ENCODE peak calls at places on chromosomes 7 and 10, in four cellular contexts. E is colonic mucosa, H is NCI-H2029, A is left ventricle myocardium inferior. Y is an unnamed sample.

GRCh38 chr10:54985732-54986131 is 184.7 kb upstream of the PCDH15 start:
- DNase-seq in H (no peak), E (no peak), A (no peak), Y (no peak)

GRCh38 chr7:17099083-17099973 is 199.1 kb upstream of the AHR start:
- DNase-seq in A (no peak), H (no peak), E (peak), Y (no peak)

GRCh38 chr10:10330481-10330880 is 687.2 kb upstream of the CELF2 start:
- DNase-seq in H (no peak), A (no peak), E (no peak), Y (no peak)

GRCh38 chr10:133134411-133135115 is 25.5 kb upstream of the KNDC1 start:
- DNase-seq in A (peak), H (no peak), E (no peak), Y (no peak)

GRCh38 chr10:28797904-28798371 is 120.6 kb downstream of the BAMBI start:
- DNase-seq in E (no peak), A (no peak), H (no peak), Y (no peak)

GRCh38 chr7:73851410-73852338 is 9.3 kb upstream of the TMEM270 start:
- DNase-seq in E (no peak), A (no peak), H (peak), Y (peak)

GRCh38 chr10:35184527-35185171 is 58.0 kb downstream of the CREM start:
- DNase-seq in H (no peak), A (no peak), E (no peak), Y (no peak)

GRCh38 chr7:30510124-30511074 is 5.8 kb upstream of the GGCT start:
- DNase-seq in E (peak), A (no peak), H (peak), Y (no peak)

GRCh38 chr7:29807179-29807841 is 1.0 kb downstream of the WIPF3 start:
- DNase-seq in A (peak), E (peak), H (no peak), Y (no peak)

GRCh38 chr10:484441-484924 is 205.0 kb downstream of the DIP2C start:
- DNase-seq in E (peak), H (no peak), A (no peak), Y (no peak)

GRCh38 chr7:34069676-34070075 is 164.3 kb downstream of the BMPER start:
- DNase-seq in E (no peak), A (no peak), H (no peak), Y (no peak)

GRCh38 chr7:2045559-2046405 is 187.0 kb downstream of the MAD1L1 start:
- DNase-seq in H (no peak), A (peak), E (no peak), Y (no peak)

GRCh38 chr7:31904006-31904405 is 166.2 kb downstream of the PDE1C start:
- DNase-seq in E (no peak), A (no peak), H (no peak), Y (no peak)

GRCh38 chr7:138752568-138753518 is 45.0 kb upstream of the TMEM213 start:
- DNase-seq in H (peak), A (peak), E (peak), Y (peak)

GRCh38 chr7:127582361-127582760 is 3.0 kb downstream of the GCC1 start:
- DNase-seq in E (no peak), H (no peak), A (peak), Y (no peak)

GRCh38 chr10:91127341-91128082 is 93.0 kb upstream of the PCGF5 start:
- DNase-seq in A (no peak), E (no peak), H (peak), Y (no peak)

GRCh38 chr10:88131561-88132139 is 268.2 kb downstream of the PTEN start:
- DNase-seq in A (peak), H (no peak), E (no peak), Y (no peak)

GRCh38 chr10:103493362-103493871 is at the start of gene NEURL1:
- DNase-seq in H (peak), E (no peak), A (no peak), Y (no peak)

GRCh38 chr10:113849946-113850345 is 3.9 kb downstream of the DCLRE1A start:
- DNase-seq in E (no peak), A (no peak), H (no peak), Y (no peak)

GRCh38 chr10:85607296-85607695 is 759.3 kb downstream of the GRID1 start:
- DNase-seq in E (no peak), A (no peak), H (no peak), Y (no peak)

GRCh38 chr7:81857385-81857784 is 87.5 kb upstream of the HGF start:
- DNase-seq in H (no peak), E (no peak), A (no peak), Y (no peak)

GRCh38 chr10:30583778-30584415 is 45.7 kb downstream of the LYZL2 start:
- DNase-seq in A (peak), E (peak), H (peak), Y (no peak)

GRCh38 chr7:55657654-55658053 is 85.4 kb upstream of the VOPP1 start:
- DNase-seq in H (no peak), E (no peak), A (no peak), Y (no peak)

GRCh38 chr10:125698599-125698998 is 15.6 kb upstream of the TEX36 start:
- DNase-seq in H (no peak), A (no peak), E (no peak), Y (no peak)

GRCh38 chr10:123995461-123996131 is 97.8 kb downstream of the CHST15 start:
- DNase-seq in H (no peak), E (peak), A (peak), Y (no peak)

GRCh38 chr10:74293686-74294365 is 142.8 kb downstream of the ADK start:
- DNase-seq in E (no peak), A (no peak), H (no peak), Y (no peak)

GRCh38 chr10:12214763-12215218 is 18.8 kb downstream of the CDC123 start:
- DNase-seq in E (peak), A (no peak), H (no peak), Y (no peak)